ENCODE peak calls at places on chromosomes 13 and 19, in ten cellular contexts. W is CD4-positive, alpha-beta T cell; J is H54; B is skeletal muscle cell; D is left cardiac atrium; U is activated CD4-positive, alpha-beta T cell treated with anti-CD3 and anti-CD28 coated beads, Interleukin-2, amount 50 U/mL, for 48 hours; E is occipital lobe; Z is AG08396; G is NCI-H1105; I is stimulated activated CD4-positive, alpha-beta T cell treated with anti-CD3 and anti-CD28 coated beads, Interleukin-2, amount 100 ng/mL, for 48 hours. M is an unnamed sample.
A peak's percentile ranks its signal among the peaks of the same experiment; 100 is the strongest.

GRCh38 chr13:73367886-73368285 is 309.1 kb downstream of the KLF5 start:
- DNase-seq in W (no peak), J (no peak), B (no peak), D (no peak), U (no peak), E (no peak), Z (no peak), G (no peak), I (no peak), M (no peak)

GRCh38 chr19:7995756-7996155 is 9.7 kb downstream of the ELAVL1 start:
- DNase-seq in W (no peak), J (no peak), B (no peak), D (no peak), U (no peak), E (no peak), Z (no peak), G (no peak), I (no peak), M (no peak)

GRCh38 chr19:13117176-13117771 is 734 bp upstream of the TRMT1 start:
- DNase-seq in W (no peak), J (no peak), B (no peak), D (no peak), U (peak; percentile 18), E (no peak), Z (no peak), G (no peak), I (no peak), M (no peak)

GRCh38 chr13:101545521-101545920 is 93.0 kb downstream of the ITGBL1 start:
- DNase-seq in W (no peak), J (no peak), B (no peak), D (no peak), U (no peak), E (no peak), Z (no peak), G (no peak), I (no peak), M (peak; percentile 18)

GRCh38 chr13:76286178-76286577 is 600.0 kb downstream of the KCTD12 start:
- DNase-seq in W (no peak), J (no peak), B (no peak), D (no peak), U (no peak), E (no peak), Z (peak; percentile 13), G (no peak), I (no peak), M (peak; percentile 50)

GRCh38 chr13:101691326-101691725 is 238.9 kb downstream of the ITGBL1 start:
- DNase-seq in W (no peak), J (no peak), B (no peak), D (no peak), U (no peak), E (no peak), Z (no peak), G (no peak), I (no peak), M (peak; percentile 20)

GRCh38 chr19:56105090-56105701 is 15.9 kb downstream of the ZNF787 start:
- DNase-seq in W (peak; percentile 54), J (peak; percentile 65), B (peak; percentile 31), D (peak; percentile 74), U (peak; percentile 48), E (peak; percentile 43), Z (peak; percentile 84), G (peak; percentile 76), I (peak; percentile 36), M (no peak)

GRCh38 chr13:95505265-95505664 is 47.3 kb upstream of the CLDN10 start:
- DNase-seq in W (no peak), J (no peak), B (no peak), D (no peak), U (no peak), E (no peak), Z (no peak), G (no peak), I (no peak), M (no peak)

GRCh38 chr13:58343081-58343480 is 711.5 kb downstream of the PCDH17 start:
- DNase-seq in W (no peak), J (no peak), B (no peak), D (no peak), U (no peak), E (no peak), Z (no peak), G (no peak), I (no peak), M (no peak)

GRCh38 chr13:106621833-106622232 is 53.9 kb upstream of the ARGLU1 start:
- DNase-seq in W (no peak), J (no peak), B (no peak), D (no peak), U (no peak), E (no peak), Z (no peak), G (no peak), I (no peak), M (no peak)

GRCh38 chr13:94759120-94759728 is 46.9 kb upstream of the SOX21 start:
- DNase-seq in W (no peak), J (no peak), B (no peak), D (no peak), U (no peak), E (no peak), Z (no peak), G (no peak), I (no peak), M (no peak)

GRCh38 chr13:43880930-43881329 is 1.2 kb downstream of the LACC1 start:
- DNase-seq in W (no peak), J (no peak), B (no peak), D (no peak), U (no peak), E (no peak), Z (no peak), G (no peak), I (no peak), M (no peak)

GRCh38 chr19:31890230-31890629 is 455.2 kb upstream of the ZNF507 start:
- DNase-seq in W (no peak), J (no peak), B (no peak), D (no peak), U (no peak), E (no peak), Z (no peak), G (no peak), I (no peak), M (no peak)

GRCh38 chr19:49533551-49534488 is 6.0 kb downstream of the RCN3 start:
- DNase-seq in W (peak; percentile 80), J (peak; percentile 92), B (peak; percentile 19), D (peak; percentile 83), U (peak; percentile 86), E (peak; percentile 42), Z (peak; percentile 73), G (peak; percentile 47), I (peak; percentile 78), M (peak; percentile 59)

GRCh38 chr19:1168877-1169791 is 4.9 kb downstream of the SBNO2 start:
- DNase-seq in W (no peak), J (peak; percentile 87), B (no peak), D (no peak), U (no peak), E (no peak), Z (peak; percentile 85), G (no peak), I (no peak), M (peak; percentile 72)

GRCh38 chr19:29873024-29873800 is 61.4 kb downstream of the CCNE1 start:
- DNase-seq in W (peak; percentile 59), J (peak; percentile 80), B (no peak), D (peak; percentile 57), U (peak; percentile 73), E (peak; percentile 13), Z (peak; percentile 83), G (peak; percentile 76), I (peak; percentile 61), M (peak; percentile 65)

GRCh38 chr13:30865131-30866009 is 40.7 kb upstream of the MEDAG start:
- DNase-seq in W (peak; percentile 22), J (no peak), B (peak; percentile 89), D (peak; percentile 86), U (peak; percentile 60), E (peak; percentile 76), Z (peak; percentile 70), G (peak; percentile 41), I (peak; percentile 31), M (peak; percentile 74)

GRCh38 chr13:72648513-72649065 is 78.8 kb downstream of the MZT1 start:
- DNase-seq in W (no peak), J (no peak), B (no peak), D (no peak), U (no peak), E (no peak), Z (no peak), G (no peak), I (no peak), M (no peak)

GRCh38 chr13:67506407-67506806 is 276.3 kb upstream of the PCDH9 start:
- DNase-seq in W (no peak), J (no peak), B (no peak), D (no peak), U (no peak), E (no peak), Z (no peak), G (no peak), I (no peak), M (no peak)

GRCh38 chr19:46697142-46697960 is 19.6 kb downstream of the PRKD2 start:
- DNase-seq in W (no peak), J (no peak), B (peak; percentile 29), D (peak; percentile 94), U (peak; percentile 29), E (peak; percentile 21), Z (peak; percentile 88), G (no peak), I (no peak), M (peak; percentile 96)

GRCh38 chr13:65593298-65593874 is 1636.8 kb downstream of the PCDH9 start:
- DNase-seq in W (no peak), J (no peak), B (no peak), D (no peak), U (no peak), E (no peak), Z (no peak), G (no peak), I (no peak), M (no peak)

GRCh38 chr13:41652735-41653361 is 195.5 kb downstream of the RGCC start:
- DNase-seq in W (peak; percentile 22), J (no peak), B (no peak), D (no peak), U (no peak), E (peak; percentile 2), Z (peak; percentile 37), G (no peak), I (peak; percentile 4), M (peak; percentile 68)

GRCh38 chr13:91347996-91348905 is 764 bp downstream of the MIR17HG start:
- DNase-seq in W (peak; percentile 53), J (peak; percentile 66), B (no peak), D (peak; percentile 57), U (peak; percentile 65), E (peak; percentile 16), Z (peak; percentile 84), G (no peak), I (peak; percentile 61), M (peak; percentile 68)

GRCh38 chr19:31232871-31233270 is 116.4 kb downstream of the TSHZ3 start:
- DNase-seq in W (no peak), J (no peak), B (peak; percentile 92), D (no peak), U (no peak), E (no peak), Z (peak; percentile 36), G (no peak), I (no peak), M (peak; percentile 80)

GRCh38 chr13:97259787-97260641 is 37.9 kb downstream of the MBNL2 start:
- DNase-seq in W (no peak), J (no peak), B (no peak), D (no peak), U (no peak), E (no peak), Z (no peak), G (no peak), I (no peak), M (no peak)

GRCh38 chr19:8307965-8308866 is at the start of gene CD320:
- DNase-seq in W (peak; percentile 80), J (peak; percentile 87), B (peak; percentile 56), D (peak; percentile 94), U (peak; percentile 86), E (peak; percentile 87), Z (peak; percentile 97), G (peak; percentile 90), I (peak; percentile 82), M (peak; percentile 97)

GRCh38 chr13:48653074-48654054 is at the start of gene CYSLTR2:
- DNase-seq in W (no peak), J (no peak), B (no peak), D (no peak), U (no peak), E (no peak), Z (no peak), G (no peak), I (peak; percentile 1), M (no peak)

GRCh38 chr19:50723069-50723468 is at the start of gene CLEC11A:
- DNase-seq in W (no peak), J (no peak), B (peak; percentile 38), D (peak; percentile 75), U (no peak), E (no peak), Z (peak; percentile 80), G (no peak), I (no peak), M (peak; percentile 78)

M was measured in AG08395.